ENCODE peak calls at places on chromosomes 1 and 21, in five cellular contexts. L is right lobe of liver, P is coronary artery, B is HFF-Myc, S is A673. N is an unnamed sample.

GRCh38 chr1:76939107-76939816 is 72.0 kb downstream of the ST6GALNAC5 start:
- DNase-seq in P (no peak), S (no peak), L (no peak), B (peak; percentile 20), N (no peak)

GRCh38 chr1:228647523-228648444 is 87.5 kb upstream of the RHOU start:
- DNase-seq in L (peak; percentile 56), B (peak; percentile 48), S (peak; percentile 63), P (peak; percentile 77), N (peak; percentile 58)

GRCh38 chr1:158025576-158026230 is 32.3 kb downstream of the KIRREL1 start:
- DNase-seq in L (no peak), S (no peak), B (no peak), P (no peak), N (no peak)

GRCh38 chr1:183776731-183777130 is 28.2 kb upstream of the RGL1 start:
- DNase-seq in B (no peak), P (no peak), L (no peak), S (no peak), N (no peak)

GRCh38 chr1:55064861-55065263 is 25.5 kb downstream of the PCSK9 start:
- DNase-seq in P (peak; percentile 66), L (peak; percentile 90), S (no peak), B (no peak), N (no peak)

GRCh38 chr1:223712184-223712855 is at the start of gene CAPN2:
- DNase-seq in P (peak; percentile 88), L (peak; percentile 85), B (no peak), S (peak; percentile 80), N (peak; percentile 67)

GRCh38 chr1:227923353-227924167 is 24.2 kb downstream of the WNT9A start:
- DNase-seq in L (no peak), B (no peak), P (no peak), S (no peak), N (no peak)

GRCh38 chr1:37038079-37038702 is 3.9 kb upstream of the GRIK3 start:
- DNase-seq in S (peak; percentile 32), P (no peak), L (no peak), B (no peak), N (no peak)

GRCh38 chr1:183634429-183635065 is 1.0 kb downstream of the ARPC5 start:
- DNase-seq in S (no peak), P (no peak), B (no peak), L (no peak), N (no peak)

GRCh38 chr1:151729157-151729965 is 8.0 kb downstream of the RIIAD1 start:
- DNase-seq in L (no peak), B (no peak), P (no peak), S (no peak), N (no peak)

GRCh38 chr21:43938751-43939442 is 73.2 kb upstream of the TRAPPC10 start:
- DNase-seq in P (no peak), B (no peak), S (peak; percentile 79), L (peak; percentile 80), N (no peak)

GRCh38 chr1:229035054-229035747 is 235.7 kb upstream of the RAB4A start:
- DNase-seq in L (no peak), S (no peak), P (no peak), B (no peak), N (no peak)

GRCh38 chr1:23854568-23854967 is 13.5 kb downstream of the FUCA1 start:
- DNase-seq in B (no peak), P (no peak), S (peak; percentile 37), L (no peak), N (no peak)

GRCh38 chr1:33146038-33146437 is 35.8 kb downstream of the TRIM62 start:
- DNase-seq in B (no peak), P (no peak), S (no peak), L (no peak), N (no peak)

GRCh38 chr1:1602941-1603506 is 3.1 kb upstream of the FNDC10 start:
- DNase-seq in P (no peak), L (no peak), B (no peak), S (no peak), N (peak; percentile 63)

GRCh38 chr1:168252204-168252733 is 26.5 kb downstream of the SFT2D2 start:
- DNase-seq in P (no peak), L (no peak), S (no peak), B (no peak), N (no peak)

GRCh38 chr1:75345538-75346292 is 211.5 kb downstream of the LHX8 start:
- DNase-seq in S (peak; percentile 4), P (no peak), B (no peak), L (no peak), N (no peak)

GRCh38 chr1:167518331-167518700 is at the start of gene CD247:
- DNase-seq in B (no peak), S (no peak), P (no peak), L (no peak), N (no peak)

GRCh38 chr1:192485692-192486436 is 89.7 kb upstream of the RGS1 start:
- DNase-seq in S (peak; percentile 39), P (peak; percentile 80), B (peak; percentile 96), L (peak; percentile 78), N (no peak)

GRCh38 chr1:84462118-84462517 is 16.9 kb upstream of the RPF1 start:
- DNase-seq in S (no peak), P (no peak), B (no peak), L (no peak), N (no peak)

GRCh38 chr1:240991230-240991629 is 365.8 kb downstream of the RGS7 start:
- DNase-seq in B (no peak), S (no peak), L (no peak), P (no peak), N (no peak)

GRCh38 chr1:19435181-19435580 is 50.2 kb downstream of the CAPZB start:
- DNase-seq in P (no peak), B (no peak), S (peak; percentile 64), L (no peak), N (no peak)

GRCh38 chr1:94531664-94532063 is 9.9 kb downstream of the F3 start:
- DNase-seq in S (no peak), B (no peak), P (no peak), L (no peak), N (no peak)
- H3K4me3 ChIP-seq in S (no peak overlapping the region), B (no peak overlapping the region), P (no peak overlapping the region), L (no peak overlapping the region), N (no peak overlapping the region)

GRCh38 chr1:150563340-150564038 is 14.3 kb downstream of the ADAMTSL4 start:
- DNase-seq in B (no peak), L (peak; percentile 75), S (no peak), P (peak; percentile 75), N (no peak)
- H3K4me3 ChIP-seq in B (no peak overlapping the region), L (no peak overlapping the region), S (no peak overlapping the region), P (peak overlapping the region; percentile 73), N (no peak overlapping the region)

GRCh38 chr1:159229896-159230295 is 25.2 kb downstream of the ACKR1 start:
- DNase-seq in B (no peak), P (no peak), L (no peak), S (no peak), N (no peak)
- H3K4me3 ChIP-seq in B (no peak overlapping the region), P (no peak overlapping the region), L (no peak overlapping the region), S (no peak overlapping the region), N (no peak overlapping the region)

GRCh38 chr1:28886731-28887417 is 27.5 kb upstream of the EPB41 start:
- DNase-seq in P (peak; percentile 91), S (peak; percentile 94), B (no peak), L (peak; percentile 94), N (peak; percentile 86)
- H3K4me3 ChIP-seq in P (peak overlapping the region; percentile 90), S (peak overlapping the region; percentile 98), B (peak overlapping the region; percentile 76), L (peak overlapping the region; percentile 94), N (peak overlapping the region; percentile 68)

DNA sequence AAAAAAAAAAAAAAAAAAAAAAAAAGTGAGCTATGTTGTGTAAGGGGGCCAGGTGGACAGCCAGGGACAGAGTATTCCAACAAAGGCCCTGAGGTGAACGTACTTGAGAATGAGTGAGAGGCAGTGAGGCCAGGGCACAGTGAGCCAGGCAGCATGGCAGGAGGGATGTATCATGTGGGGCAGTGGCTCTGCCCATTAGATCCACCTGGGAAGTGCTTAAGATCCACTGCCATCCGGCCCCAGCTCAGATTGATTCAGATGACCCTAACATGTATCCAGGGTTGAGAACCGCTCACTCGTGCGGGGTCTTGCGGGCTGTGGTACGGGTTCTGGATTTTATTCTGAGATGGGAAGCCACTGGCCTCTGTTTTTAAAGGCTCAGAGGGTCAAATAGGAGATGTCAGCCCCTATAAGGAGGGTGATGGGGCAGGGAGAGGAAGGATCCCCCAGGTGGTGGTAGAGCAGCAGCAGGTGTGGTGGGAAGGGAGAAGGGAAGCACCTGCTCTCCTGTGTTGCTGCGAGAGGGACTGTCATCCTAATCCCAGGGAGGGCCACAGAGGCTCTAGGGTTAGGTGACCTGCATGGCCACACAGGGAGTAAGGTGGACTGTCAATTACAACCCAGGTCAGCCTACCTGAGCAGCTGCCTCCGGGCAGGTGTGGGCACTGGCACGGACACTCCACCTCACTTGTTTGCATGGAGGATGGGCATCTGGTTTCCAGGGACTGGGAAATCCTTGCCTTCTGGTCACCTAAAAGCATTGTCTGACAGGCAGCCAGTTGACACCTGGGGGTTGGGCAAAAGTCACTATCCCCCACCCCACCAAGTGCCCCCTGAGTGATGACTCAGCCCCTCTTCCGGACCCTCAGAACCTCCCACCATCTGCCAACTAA is 31.6 kb downstream of the CDK18 start:
- DNase-seq in P (peak; percentile 62), L (peak; percentile 28), B (no peak), S (no peak), N (no peak)
- H3K4me3 ChIP-seq in P (no peak overlapping the region), L (no peak overlapping the region), B (no peak overlapping the region), S (no peak overlapping the region), N (no peak overlapping the region)

DNA sequence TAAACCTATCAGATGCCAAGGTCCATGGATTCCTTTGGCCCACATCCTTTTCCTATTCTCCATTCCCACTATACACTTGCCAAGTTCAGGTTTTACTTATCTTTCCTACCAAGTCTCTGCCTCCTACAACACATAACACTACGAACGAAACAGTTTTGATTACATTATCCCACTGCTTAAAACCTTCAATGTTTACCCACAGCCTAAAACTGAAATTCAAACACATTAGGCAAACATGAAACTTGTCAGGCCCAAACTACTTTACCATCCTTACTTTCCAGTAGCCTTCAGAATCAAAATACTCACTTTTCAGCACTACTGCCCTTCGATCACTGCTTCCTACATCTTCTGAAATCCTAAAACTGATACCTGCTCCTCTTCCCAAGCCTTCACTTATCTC is 3.0 kb downstream of the SCAF4 start:
- DNase-seq in L (no peak), B (no peak), S (no peak), P (no peak), N (no peak)
- H3K4me3 ChIP-seq in L (no peak overlapping the region), B (no peak overlapping the region), S (peak overlapping the region; percentile 98), P (peak overlapping the region; percentile 24), N (no peak overlapping the region)

GRCh38 chr21:45030637-45031218 is 43.7 kb upstream of the ADARB1 start:
- DNase-seq in L (no peak), S (no peak), B (no peak), P (peak; percentile 70), N (no peak)
- H3K4me3 ChIP-seq in L (no peak overlapping the region), S (no peak overlapping the region), B (no peak overlapping the region), P (peak overlapping the region; percentile 8), N (no peak overlapping the region)

DNA sequence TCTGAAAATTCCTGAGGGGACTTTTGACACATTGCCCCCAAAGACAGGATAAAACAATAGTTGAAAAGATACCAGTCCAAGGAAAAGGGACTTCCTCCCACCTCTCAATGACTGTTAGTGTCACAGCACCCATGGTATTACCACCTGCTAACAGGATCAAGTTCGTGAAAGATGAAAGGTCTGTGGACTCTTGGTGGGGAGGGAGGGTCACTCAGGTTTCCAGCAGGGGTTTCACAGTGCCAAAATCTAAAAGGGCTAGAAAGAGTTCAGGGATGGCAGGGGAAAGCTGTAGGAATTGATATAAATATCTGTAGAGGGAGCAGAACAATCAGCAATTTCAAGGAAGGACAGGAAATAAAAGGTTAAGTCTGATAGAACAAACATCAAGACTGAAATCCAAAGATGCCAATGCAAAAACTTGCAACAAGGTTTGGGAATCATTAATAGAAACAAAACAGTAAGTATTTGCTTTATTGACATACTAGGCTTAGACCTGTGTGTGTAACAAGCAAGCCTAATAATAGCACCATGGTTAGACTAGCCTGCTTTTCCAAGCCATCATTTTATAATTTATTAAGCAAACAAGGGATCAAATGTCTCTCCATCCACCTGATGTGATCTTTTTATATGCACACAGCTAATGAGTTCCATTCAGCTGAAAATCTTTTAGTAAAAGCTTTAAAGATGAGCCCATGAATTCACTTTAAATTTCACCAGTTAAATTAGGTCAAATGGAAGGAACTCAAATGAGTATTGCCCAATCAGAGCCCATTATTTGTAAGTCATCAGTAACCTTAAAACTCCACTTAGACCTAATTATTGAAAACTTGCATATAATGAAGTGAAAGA is 3.7 kb downstream of the MCL1 start:
- DNase-seq in S (no peak), B (no peak), P (no peak), L (no peak), N (no peak)
- H3K4me3 ChIP-seq in S (peak overlapping the region; percentile 90), B (peak overlapping the region; percentile 62), P (peak overlapping the region; percentile 87), L (peak overlapping the region; percentile 63), N (peak overlapping the region; percentile 73)

N was measured in RWPE2.